ENCODE peak calls at places on chromosome 6, in five cellular contexts. One of them, this sample, is unnamed.

GRCh38 chr6:91087864-91088263 is 501.0 kb upstream of the MAP3K7 start:
- DNase-seq in adrenal gland: no peak
- DNase-seq in activated naive CD4-positive, alpha-beta T cell: no peak
- DNase-seq in hippocampal formation: no peak
- DNase-seq in effector CD4-positive, alpha-beta T cell: no peak
- DNase-seq in this sample: no peak

GRCh38 chr6:131519670-131520436 is 53.2 kb upstream of the ARG1 start:
- DNase-seq in adrenal gland: peak
- DNase-seq in activated naive CD4-positive, alpha-beta T cell: peak
- DNase-seq in hippocampal formation: no peak
- DNase-seq in effector CD4-positive, alpha-beta T cell: peak
- DNase-seq in this sample: peak

GRCh38 chr6:160462551-160463109 is 114.5 kb downstream of the SLC22A3 start:
- DNase-seq in adrenal gland: no peak
- DNase-seq in activated naive CD4-positive, alpha-beta T cell: no peak
- DNase-seq in hippocampal formation: no peak
- DNase-seq in effector CD4-positive, alpha-beta T cell: peak
- DNase-seq in this sample: peak

GRCh38 chr6:122832515-122833228 is 43.6 kb downstream of the SMPDL3A start:
- DNase-seq in adrenal gland: no peak
- DNase-seq in activated naive CD4-positive, alpha-beta T cell: no peak
- DNase-seq in hippocampal formation: no peak
- DNase-seq in effector CD4-positive, alpha-beta T cell: no peak
- DNase-seq in this sample: no peak

GRCh38 chr6:62570372-62570771 is 284.3 kb upstream of the KHDRBS2 start:
- DNase-seq in adrenal gland: no peak
- DNase-seq in activated naive CD4-positive, alpha-beta T cell: no peak
- DNase-seq in hippocampal formation: no peak
- DNase-seq in effector CD4-positive, alpha-beta T cell: no peak
- DNase-seq in this sample: no peak

GRCh38 chr6:169665289-169665688 is 36.5 kb downstream of the WDR27 start:
- DNase-seq in adrenal gland: no peak
- DNase-seq in activated naive CD4-positive, alpha-beta T cell: no peak
- DNase-seq in hippocampal formation: no peak
- DNase-seq in effector CD4-positive, alpha-beta T cell: no peak
- DNase-seq in this sample: no peak

GRCh38 chr6:147205690-147206600 is 1.7 kb downstream of the STXBP5 start:
- DNase-seq in adrenal gland: peak
- DNase-seq in activated naive CD4-positive, alpha-beta T cell: no peak
- DNase-seq in hippocampal formation: no peak
- DNase-seq in effector CD4-positive, alpha-beta T cell: no peak
- DNase-seq in this sample: no peak

GRCh38 chr6:131167773-131168172 is 32.5 kb downstream of the AKAP7 start:
- DNase-seq in adrenal gland: no peak
- DNase-seq in activated naive CD4-positive, alpha-beta T cell: no peak
- DNase-seq in hippocampal formation: no peak
- DNase-seq in effector CD4-positive, alpha-beta T cell: no peak
- DNase-seq in this sample: no peak

GRCh38 chr6:127564761-127565160 is 12.2 kb upstream of the C6orf58 start:
- DNase-seq in adrenal gland: no peak
- DNase-seq in activated naive CD4-positive, alpha-beta T cell: no peak
- DNase-seq in hippocampal formation: no peak
- DNase-seq in effector CD4-positive, alpha-beta T cell: no peak
- DNase-seq in this sample: no peak

GRCh38 chr6:121652726-121653623 is 217.5 kb downstream of the GJA1 start:
- DNase-seq in adrenal gland: peak
- DNase-seq in activated naive CD4-positive, alpha-beta T cell: no peak
- DNase-seq in hippocampal formation: no peak
- DNase-seq in effector CD4-positive, alpha-beta T cell: no peak
- DNase-seq in this sample: no peak

GRCh38 chr6:112018619-112019416 is 35.1 kb upstream of the CCN6 start:
- DNase-seq in adrenal gland: no peak
- DNase-seq in activated naive CD4-positive, alpha-beta T cell: no peak
- DNase-seq in hippocampal formation: no peak
- DNase-seq in effector CD4-positive, alpha-beta T cell: no peak
- DNase-seq in this sample: no peak

GRCh38 chr6:4922488-4923037 is 81.3 kb downstream of the RPP40 start:
- DNase-seq in adrenal gland: no peak
- DNase-seq in activated naive CD4-positive, alpha-beta T cell: no peak
- DNase-seq in hippocampal formation: no peak
- DNase-seq in effector CD4-positive, alpha-beta T cell: no peak
- DNase-seq in this sample: no peak

GRCh38 chr6:151025076-151025475 is 159.6 kb downstream of the MTHFD1L start:
- DNase-seq in adrenal gland: no peak
- DNase-seq in activated naive CD4-positive, alpha-beta T cell: no peak
- DNase-seq in hippocampal formation: peak
- DNase-seq in effector CD4-positive, alpha-beta T cell: no peak
- DNase-seq in this sample: no peak

GRCh38 chr6:8240316-8240715 is 138.0 kb upstream of the EEF1E1 start:
- DNase-seq in adrenal gland: no peak
- DNase-seq in activated naive CD4-positive, alpha-beta T cell: no peak
- DNase-seq in hippocampal formation: no peak
- DNase-seq in effector CD4-positive, alpha-beta T cell: no peak
- DNase-seq in this sample: no peak

GRCh38 chr6:20835315-20836010 is 301.2 kb downstream of the CDKAL1 start:
- DNase-seq in adrenal gland: no peak
- DNase-seq in activated naive CD4-positive, alpha-beta T cell: no peak
- DNase-seq in hippocampal formation: no peak
- DNase-seq in effector CD4-positive, alpha-beta T cell: no peak
- DNase-seq in this sample: no peak

GRCh38 chr6:155195903-155196302 is 67.9 kb upstream of the CLDN20 start:
- DNase-seq in adrenal gland: no peak
- DNase-seq in activated naive CD4-positive, alpha-beta T cell: no peak
- DNase-seq in hippocampal formation: no peak
- DNase-seq in effector CD4-positive, alpha-beta T cell: no peak
- DNase-seq in this sample: no peak

GRCh38 chr6:138456393-138456775 is 42.9 kb downstream of the NHSL1 start:
- DNase-seq in adrenal gland: no peak
- DNase-seq in activated naive CD4-positive, alpha-beta T cell: no peak
- DNase-seq in hippocampal formation: no peak
- DNase-seq in effector CD4-positive, alpha-beta T cell: no peak
- DNase-seq in this sample: no peak

GRCh38 chr6:142945446-142946180 is 637 bp upstream of the HIVEP2 start:
- DNase-seq in adrenal gland: peak
- DNase-seq in activated naive CD4-positive, alpha-beta T cell: peak
- DNase-seq in hippocampal formation: peak
- DNase-seq in effector CD4-positive, alpha-beta T cell: peak
- DNase-seq in this sample: peak

GRCh38 chr6:134005824-134006223 is 46.6 kb downstream of the SLC2A12 start:
- DNase-seq in adrenal gland: no peak
- DNase-seq in activated naive CD4-positive, alpha-beta T cell: no peak
- DNase-seq in hippocampal formation: no peak
- DNase-seq in effector CD4-positive, alpha-beta T cell: no peak
- DNase-seq in this sample: no peak

GRCh38 chr6:108564178-108564577 is 3.5 kb downstream of the FOXO3 start:
- DNase-seq in adrenal gland: no peak
- DNase-seq in activated naive CD4-positive, alpha-beta T cell: no peak
- DNase-seq in hippocampal formation: no peak
- DNase-seq in effector CD4-positive, alpha-beta T cell: no peak
- DNase-seq in this sample: no peak

GRCh38 chr6:50091641-50092040 is 41.9 kb upstream of the DEFB112 start:
- DNase-seq in adrenal gland: no peak
- DNase-seq in activated naive CD4-positive, alpha-beta T cell: no peak
- DNase-seq in hippocampal formation: no peak
- DNase-seq in effector CD4-positive, alpha-beta T cell: no peak
- DNase-seq in this sample: no peak

GRCh38 chr6:34817337-34817910 is 25.5 kb downstream of the BLTP3A start:
- DNase-seq in adrenal gland: no peak
- DNase-seq in activated naive CD4-positive, alpha-beta T cell: no peak
- DNase-seq in hippocampal formation: no peak
- DNase-seq in effector CD4-positive, alpha-beta T cell: no peak
- DNase-seq in this sample: no peak

GRCh38 chr6:126628125-126628524 is 288.2 kb downstream of the CENPW start:
- DNase-seq in adrenal gland: no peak
- DNase-seq in activated naive CD4-positive, alpha-beta T cell: no peak
- DNase-seq in hippocampal formation: no peak
- DNase-seq in effector CD4-positive, alpha-beta T cell: no peak
- DNase-seq in this sample: no peak

GRCh38 chr6:55943329-55943728 is 67.9 kb upstream of the BMP5 start:
- DNase-seq in adrenal gland: no peak
- DNase-seq in activated naive CD4-positive, alpha-beta T cell: no peak
- DNase-seq in hippocampal formation: no peak
- DNase-seq in effector CD4-positive, alpha-beta T cell: no peak
- DNase-seq in this sample: no peak

GRCh38 chr6:52664991-52665686 is 5.8 kb upstream of the TMEM14A start:
- DNase-seq in adrenal gland: no peak
- DNase-seq in activated naive CD4-positive, alpha-beta T cell: no peak
- DNase-seq in hippocampal formation: no peak
- DNase-seq in effector CD4-positive, alpha-beta T cell: no peak
- DNase-seq in this sample: no peak

GRCh38 chr6:22756365-22756764 is 187.0 kb downstream of the HDGFL1 start:
- DNase-seq in adrenal gland: no peak
- DNase-seq in activated naive CD4-positive, alpha-beta T cell: no peak
- DNase-seq in hippocampal formation: no peak
- DNase-seq in effector CD4-positive, alpha-beta T cell: no peak
- DNase-seq in this sample: no peak

GRCh38 chr6:112289039-112289566 is 34.7 kb upstream of the LAMA4 start:
- DNase-seq in adrenal gland: no peak
- DNase-seq in activated naive CD4-positive, alpha-beta T cell: no peak
- DNase-seq in hippocampal formation: no peak
- DNase-seq in effector CD4-positive, alpha-beta T cell: no peak
- DNase-seq in this sample: no peak

GRCh38 chr6:143804835-143805239 is 38.3 kb upstream of the LTV1 start:
- DNase-seq in adrenal gland: no peak
- DNase-seq in activated naive CD4-positive, alpha-beta T cell: no peak
- DNase-seq in hippocampal formation: no peak
- DNase-seq in effector CD4-positive, alpha-beta T cell: no peak
- DNase-seq in this sample: no peak

GRCh38 chr6:42239736-42240375 is 22.2 kb upstream of the MRPS10 start:
- DNase-seq in adrenal gland: no peak
- DNase-seq in activated naive CD4-positive, alpha-beta T cell: no peak
- DNase-seq in hippocampal formation: no peak
- DNase-seq in effector CD4-positive, alpha-beta T cell: no peak
- DNase-seq in this sample: no peak

GRCh38 chr6:32989375-32989774 is 20.0 kb downstream of the HLA-DOA start:
- DNase-seq in adrenal gland: no peak
- DNase-seq in activated naive CD4-positive, alpha-beta T cell: no peak
- DNase-seq in hippocampal formation: no peak
- DNase-seq in effector CD4-positive, alpha-beta T cell: no peak
- DNase-seq in this sample: no peak

GRCh38 chr6:89443658-89444057 is 10.7 kb downstream of the ANKRD6 start:
- DNase-seq in adrenal gland: no peak
- DNase-seq in activated naive CD4-positive, alpha-beta T cell: no peak
- DNase-seq in hippocampal formation: no peak
- DNase-seq in effector CD4-positive, alpha-beta T cell: no peak
- DNase-seq in this sample: no peak